ENCODE peak calls at places on chromosomes 11 and 22, in nine cellular contexts. O is activated naive CD4-positive, alpha-beta T cell treated with anti-CD3 and anti-CD28 coated beads, Interleukin-2, amount 10 ng/mL, durations not matched to agents 7 days and 5 days; M is GM20000; F is astrocyte; C is NCI-H526; W is activated T-cell treated with anti-CD3 and anti-CD28 coated beads, Interleukin-2, amount 50 U/mL, for 72 hours; B is AG04450; L is pons; Y is HS-5. H is an unnamed sample.

GRCh38 chr22:30286813-30287625 is 2.3 kb downstream of the CASTOR1 start:
- DNase-seq in W (peak; percentile 94), F (no peak), O (peak; percentile 92), Y (no peak), M (peak; percentile 86), L (no peak), B (no peak), C (peak; percentile 69), H (peak; percentile 93)

GRCh38 chr11:125886997-125887372 is 483 bp upstream of the HYLS1 start:
- DNase-seq in Y (no peak), W (peak; percentile 56), M (peak; percentile 38), F (no peak), C (peak; percentile 21), B (no peak), O (peak; percentile 73), L (peak; percentile 46), H (no peak)

GRCh38 chr22:50518628-50519027 is 6.8 kb downstream of the SCO2 start:
- DNase-seq in C (no peak), W (no peak), L (no peak), Y (no peak), O (no peak), M (no peak), F (no peak), B (no peak), H (no peak)

GRCh38 chr11:48034926-48035876 is 54.8 kb downstream of the PTPRJ start:
- DNase-seq in L (peak; percentile 97), M (no peak), B (no peak), O (no peak), F (no peak), Y (no peak), C (peak; percentile 71), W (no peak), H (no peak)

GRCh38 chr11:66710384-66710930 is 18.6 kb downstream of the SPTBN2 start:
- DNase-seq in M (no peak), C (no peak), B (no peak), Y (no peak), F (no peak), L (no peak), W (no peak), O (no peak), H (no peak)

GRCh38 chr11:69874178-69874983 is 55.2 kb upstream of the FGF3 start:
- DNase-seq in W (no peak), C (peak; percentile 38), O (no peak), B (no peak), F (no peak), M (no peak), L (no peak), Y (no peak), H (peak; percentile 85)

GRCh38 chr11:126476977-126477376 is 121.5 kb downstream of the ST3GAL4 start:
- DNase-seq in L (no peak), F (no peak), O (no peak), B (no peak), M (no peak), C (no peak), W (no peak), Y (no peak), H (no peak)

GRCh38 chr22:32714458-32715250 is 86.9 kb upstream of the TIMP3 start:
- DNase-seq in C (no peak), B (no peak), W (no peak), L (no peak), F (peak; percentile 45), M (no peak), Y (no peak), O (no peak), H (no peak)

GRCh38 chr22:44532466-44533025 is 34.5 kb upstream of the RTL6 start:
- DNase-seq in M (no peak), F (no peak), Y (no peak), L (no peak), B (no peak), C (no peak), W (no peak), O (no peak), H (no peak)

GRCh38 chr22:24333301-24333700 is 62.7 kb downstream of the SPECC1L start:
- DNase-seq in C (no peak), Y (peak; percentile 87), M (no peak), B (peak; percentile 41), W (no peak), F (peak; percentile 81), L (no peak), O (no peak), H (no peak)

GRCh38 chr22:46084943-46085830 is 65.1 kb upstream of the PPARA start:
- DNase-seq in C (no peak), L (no peak), O (no peak), W (no peak), Y (no peak), F (peak; percentile 92), B (no peak), M (no peak), H (peak; percentile 94)

GRCh38 chr22:23183107-23183698 is 2.9 kb downstream of the BCR start:
- DNase-seq in O (no peak), B (no peak), F (peak; percentile 63), M (no peak), L (peak; percentile 76), W (no peak), C (peak; percentile 74), Y (no peak), H (no peak)

GRCh38 chr11:72758690-72759389 is 6.6 kb upstream of the ARAP1 start:
- DNase-seq in O (no peak), W (no peak), M (no peak), C (no peak), B (peak; percentile 82), F (peak; percentile 93), Y (no peak), L (no peak), H (no peak)

GRCh38 chr22:35540600-35541253 is at the start of gene RASD2:
- DNase-seq in M (no peak), L (no peak), O (peak; percentile 54), F (no peak), B (no peak), C (peak; percentile 82), Y (no peak), W (peak; percentile 41), H (no peak)

GRCh38 chr22:23113847-23114720 is 27.7 kb downstream of the RSPH14 start:
- DNase-seq in L (peak; percentile 95), B (no peak), F (no peak), M (no peak), Y (no peak), O (no peak), C (no peak), W (no peak), H (no peak)

GRCh38 chr22:21802056-21802455 is 65.4 kb downstream of the MAPK1 start:
- DNase-seq in C (no peak), F (no peak), B (no peak), Y (no peak), M (no peak), L (no peak), W (no peak), O (no peak), H (no peak)

GRCh38 chr11:61618991-61619390 is 38.1 kb upstream of the SYT7 start:
- DNase-seq in B (no peak), O (no peak), L (no peak), F (no peak), Y (no peak), M (no peak), C (no peak), W (no peak), H (no peak)

GRCh38 chr11:130180491-130180890 is 20.9 kb downstream of the ST14 start:
- DNase-seq in B (no peak), O (no peak), M (peak; percentile 53), C (peak; percentile 41), Y (no peak), L (peak; percentile 59), F (peak; percentile 17), W (no peak), H (no peak)

GRCh38 chr11:44992774-44993173 is 42.1 kb upstream of the TP53I11 start:
- DNase-seq in L (no peak), B (no peak), O (no peak), W (no peak), C (no peak), Y (no peak), M (no peak), F (no peak), H (no peak)

GRCh38 chr11:66001941-66002647 is at the start of the genes BANF1 and EIF1AD:
- DNase-seq in O (peak; percentile 95), M (peak; percentile 93), L (peak; percentile 97), Y (peak; percentile 95), C (peak; percentile 99), F (peak; percentile 96), B (peak; percentile 94), W (peak; percentile 93), H (peak; percentile 95)

GRCh38 chr11:74672332-74672955 is 58.8 kb downstream of the CHRDL2 start:
- DNase-seq in W (no peak), M (no peak), B (no peak), L (no peak), F (no peak), Y (no peak), O (no peak), C (no peak), H (no peak)

GRCh38 chr11:19660076-19660475 is 52.6 kb upstream of the NAV2 start:
- DNase-seq in Y (no peak), C (no peak), F (peak; percentile 69), B (no peak), O (no peak), L (no peak), W (peak; percentile 21), M (peak; percentile 71), H (no peak)

GRCh38 chr11:56700242-56700918 is 1.5 kb downstream of the OR9G1 start:
- DNase-seq in M (no peak), B (no peak), W (no peak), F (no peak), L (no peak), O (no peak), C (no peak), Y (no peak), H (no peak)

GRCh38 chr22:46587067-46587471 is 33.1 kb upstream of the GRAMD4 start:
- DNase-seq in F (no peak), M (peak; percentile 81), C (no peak), O (peak; percentile 31), W (no peak), L (no peak), B (no peak), Y (no peak), H (no peak)

GRCh38 chr22:23938328-23939016 is 22.5 kb downstream of the GSTT2B start:
- DNase-seq in B (no peak), M (no peak), Y (no peak), W (no peak), F (no peak), O (no peak), C (no peak), L (no peak), H (no peak)

GRCh38 chr11:26522912-26523610 is 49.0 kb downstream of the MUC15 start:
- DNase-seq in C (peak; percentile 59), B (no peak), O (no peak), L (no peak), F (no peak), W (no peak), M (no peak), Y (peak; percentile 4), H (no peak)

GRCh38 chr11:33500865-33501479 is 199.7 kb downstream of the C11orf91 start:
- DNase-seq in O (no peak), L (no peak), M (no peak), Y (no peak), W (no peak), B (no peak), C (no peak), F (peak; percentile 46), H (no peak)

GRCh38 chr11:128890543-128891409 is at the start of gene KCNJ5:
- DNase-seq in O (no peak), C (peak; percentile 94), Y (no peak), W (peak; percentile 23), M (no peak), L (no peak), F (no peak), B (no peak), H (peak; percentile 89)

GRCh38 chr11:13135385-13136271 is 126.5 kb downstream of the RASSF10 start:
- DNase-seq in O (no peak), W (no peak), C (peak; percentile 97), Y (no peak), M (no peak), L (peak; percentile 99), B (no peak), F (peak; percentile 97), H (no peak)

GRCh38 chr11:13038366-13038765 is 29.2 kb downstream of the RASSF10 start:
- DNase-seq in M (no peak), F (no peak), L (no peak), O (no peak), W (no peak), C (no peak), Y (no peak), B (no peak), H (no peak)

GRCh38 chr11:46336781-46337180 is 10.5 kb upstream of the DGKZ start:
- DNase-seq in O (peak; percentile 62), M (no peak), B (no peak), F (peak; percentile 25), W (no peak), Y (no peak), C (no peak), L (no peak), H (no peak)